ENCODE peak calls at places on chromosomes 6 and 20, in eight cellular contexts. L, I, Y, X, O, R, W and J are unnamed samples.

GRCh38 chr6:52362443-52363221 is 681 bp downstream of the PAQR8 start:
- DNase-seq in L (peak; percentile 21), I (peak; percentile 13), Y (peak; percentile 8), X (peak; percentile 42), O (no peak), R (no peak), W (peak; percentile 30), J (peak; percentile 32)

GRCh38 chr6:106509420-106510089 is 119.7 kb downstream of the RTN4IP1 start:
- DNase-seq in L (no peak), I (no peak), Y (no peak), X (peak; percentile 21), O (no peak), R (peak; percentile 67), W (no peak), J (no peak)

GRCh38 chr20:57092112-57092899 is 174.1 kb downstream of the BMP7 start:
- DNase-seq in L (peak; percentile 49), I (peak; percentile 61), Y (peak; percentile 71), X (peak; percentile 86), O (peak; percentile 44), R (peak; percentile 58), W (no peak), J (peak; percentile 68)

GRCh38 chr20:52731086-52731485 is 241.1 kb upstream of the TSHZ2 start:
- DNase-seq in L (no peak), I (no peak), Y (no peak), X (no peak), O (no peak), R (no peak), W (no peak), J (no peak)

GRCh38 chr6:149032599-149033405 is 284.7 kb upstream of the TAB2 start:
- DNase-seq in L (no peak), I (peak; percentile 25), Y (peak; percentile 59), X (no peak), O (no peak), R (peak; percentile 96), W (no peak), J (no peak)

GRCh38 chr6:95203153-95203754 is 374.1 kb upstream of the MANEA start:
- DNase-seq in L (no peak), I (no peak), Y (no peak), X (peak; percentile 56), O (peak; percentile 23), R (peak; percentile 76), W (peak; percentile 24), J (no peak)

GRCh38 chr6:21001736-21002135 is 467.5 kb downstream of the CDKAL1 start:
- DNase-seq in L (no peak), I (no peak), Y (no peak), X (no peak), O (no peak), R (peak; percentile 60), W (no peak), J (no peak)

GRCh38 chr20:1998715-1999114 is 4.9 kb upstream of the PDYN start:
- DNase-seq in L (no peak), I (no peak), Y (no peak), X (no peak), O (no peak), R (no peak), W (no peak), J (no peak)

GRCh38 chr20:60465439-60465838 is 507.2 kb downstream of the CDH26 start:
- DNase-seq in L (no peak), I (no peak), Y (no peak), X (no peak), O (no peak), R (no peak), W (no peak), J (no peak)

DNA sequence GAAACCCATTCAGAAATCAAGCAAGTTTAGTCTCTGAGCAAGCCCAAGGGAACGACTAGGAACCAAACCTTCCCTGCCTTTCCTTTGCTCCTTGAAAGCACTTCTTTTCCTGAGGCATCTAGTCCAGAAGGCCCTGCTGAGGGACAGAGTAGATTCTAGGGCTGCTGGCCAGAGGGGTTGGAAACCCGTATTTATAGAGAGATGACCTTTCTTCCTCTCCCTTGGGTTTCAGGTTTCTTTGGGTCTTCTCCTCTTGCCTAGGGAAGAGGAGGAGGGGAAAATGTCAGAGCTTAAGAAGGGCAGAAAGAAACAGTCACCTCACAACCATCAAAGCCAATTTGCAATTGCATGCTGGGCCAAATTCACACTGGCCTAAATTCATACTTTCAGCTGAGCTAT is 5.8 kb downstream of the APOBEC2 start:
- DNase-seq in L (no peak), I (no peak), Y (no peak), X (no peak), O (no peak), R (no peak), W (no peak), J (no peak)
- TF ChIP-seq CTCF in L (no peak), I (no peak), Y (no peak), X (no peak), O (no peak), R (no peak), W (no peak), J (no peak)

GRCh38 chr20:62428396-62429160 is 1.2 kb upstream of the RBBP8NL start:
- DNase-seq in L (no peak), I (no peak), Y (no peak), X (no peak), O (no peak), R (no peak), W (no peak), J (no peak)

GRCh38 chr20:62425281-62426058 is 1.9 kb downstream of the RBBP8NL start:
- DNase-seq in L (no peak), I (no peak), Y (no peak), X (no peak), O (no peak), R (no peak), W (no peak), J (no peak)

GRCh38 chr20:62426678-62427077 is 661 bp downstream of the RBBP8NL start:
- DNase-seq in L (no peak), I (peak; percentile 48), Y (no peak), X (peak; percentile 73), O (no peak), R (no peak), W (no peak), J (no peak)

GRCh38 chr20:62428008-62428384 is 657 bp upstream of the RBBP8NL start:
- DNase-seq in L (no peak), I (no peak), Y (no peak), X (no peak), O (no peak), R (no peak), W (no peak), J (no peak)

GRCh38 chr20:62427172-62428007 is at the start of gene RBBP8NL:
- DNase-seq in L (no peak), I (peak; percentile 94), Y (no peak), X (no peak), O (peak; percentile 77), R (no peak), W (no peak), J (no peak)
- TF ChIP-seq CTCF in L (no peak), I (peak; percentile 67), Y (no peak), X (no peak), O (peak; percentile 36), R (no peak), W (no peak), J (no peak)

DNA sequence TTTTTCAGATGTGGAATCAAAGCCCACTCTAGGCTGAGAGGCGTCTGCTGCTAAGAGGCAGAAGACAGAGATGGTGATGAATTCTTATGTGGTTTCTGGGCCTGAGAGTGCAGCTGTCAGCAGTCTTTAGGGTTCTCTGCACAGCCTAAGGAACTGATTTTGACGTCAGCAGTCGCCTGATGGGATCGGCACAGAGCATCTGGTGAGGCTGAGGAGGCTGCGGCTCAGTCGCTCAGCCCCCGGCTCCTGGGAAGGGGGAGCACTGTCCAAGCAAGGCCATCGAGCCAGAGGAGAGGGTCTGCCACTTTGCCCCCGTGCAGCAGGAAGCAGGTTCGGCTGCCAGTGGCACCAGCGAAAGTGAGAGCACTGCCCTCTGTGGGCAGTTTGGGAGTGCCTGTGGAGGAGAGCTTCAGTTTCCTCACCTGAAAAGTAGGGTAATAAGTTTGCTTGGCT is 92.5 kb downstream of the TCP11 start:
- DNase-seq in L (no peak), I (no peak), Y (no peak), X (peak; percentile 56), O (no peak), R (peak; percentile 94), W (no peak), J (peak; percentile 64)
- TF ChIP-seq CTCF in L (peak; percentile 33), I (no peak), Y (no peak), X (peak; percentile 46), O (peak; percentile 24), R (peak; percentile 47), W (no peak), J (no peak)

GRCh38 chr6:90982051-90982450 is 395.2 kb upstream of the MAP3K7 start:
- DNase-seq in L (no peak), I (no peak), Y (no peak), X (no peak), O (no peak), R (no peak), W (no peak), J (no peak)
- TF ChIP-seq CTCF in L (no peak), I (no peak), Y (no peak), X (no peak), O (peak; percentile 2), R (no peak), W (no peak), J (no peak)

DNA sequence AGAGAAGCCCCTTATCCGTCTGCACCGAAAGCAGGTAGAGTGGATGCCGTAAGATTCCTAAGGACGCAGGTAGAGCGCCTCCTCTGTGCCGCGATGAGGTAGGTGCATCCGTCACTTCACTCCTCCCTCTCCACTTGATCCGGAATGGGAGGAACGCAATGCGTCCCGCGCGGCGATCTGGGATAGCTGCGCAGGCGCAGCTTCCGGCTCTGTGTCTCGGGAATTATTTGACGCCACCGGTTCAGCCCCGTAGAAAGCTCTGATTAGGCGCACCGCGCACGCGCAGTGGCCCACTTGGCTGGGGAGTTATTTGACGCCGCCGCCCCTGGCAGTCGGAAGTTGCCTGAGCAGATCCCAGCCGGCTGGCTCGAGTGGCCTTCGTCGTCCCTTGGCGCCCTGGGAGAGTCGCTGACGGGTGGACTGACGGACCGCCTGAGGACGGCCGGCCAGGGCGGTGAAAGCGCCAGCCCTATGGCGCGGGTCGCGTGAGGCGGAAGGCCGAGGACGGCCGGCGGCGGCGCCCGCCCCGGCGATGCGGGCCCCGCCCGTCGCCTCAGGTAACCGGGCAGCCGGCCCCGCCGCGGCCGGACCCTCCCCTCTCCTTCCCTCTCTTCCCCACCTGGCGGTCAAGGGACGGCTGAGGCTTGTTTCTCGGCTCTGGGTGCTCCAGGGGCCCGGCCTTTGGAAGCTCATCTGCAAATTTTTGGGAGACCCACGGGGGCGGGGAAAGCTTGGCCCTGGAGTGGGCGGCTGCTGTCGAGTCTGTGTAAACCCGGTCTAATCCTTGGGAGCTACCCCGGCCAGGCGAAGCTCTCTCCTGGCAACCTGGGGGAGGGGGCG is at the start of gene RALGAPB:
- DNase-seq in L (peak; percentile 99), I (peak; percentile 99), Y (peak; percentile 96), X (peak; percentile 100), O (peak; percentile 98), R (peak; percentile 99), W (peak; percentile 98), J (peak; percentile 99)
- TF ChIP-seq CTCF in L (peak; percentile 44), I (peak; percentile 47), Y (peak; percentile 52), X (peak; percentile 45), O (peak; percentile 40), R (peak; percentile 55), W (no peak), J (no peak)

GRCh38 chr6:18367371-18367770 is 19.8 kb upstream of the RNF144B start:
- DNase-seq in L (no peak), I (no peak), Y (no peak), X (no peak), O (no peak), R (no peak), W (no peak), J (no peak)
- TF ChIP-seq CTCF in L (no peak), I (no peak), Y (no peak), X (no peak), O (no peak), R (no peak), W (no peak), J (no peak)